ENCODE peak calls at places on chromosome X, in nine cellular contexts. W is T-helper 17 cell; E is stimulated activated CD4-positive, alpha-beta T cell treated with anti-CD3 and anti-CD28 coated beads, Interleukin-15, amount 100 ng/mL, for 1 hour; X is left colon; M is EH; Q is activated naive CD8-positive, alpha-beta T cell treated with anti-CD3 and anti-CD28 coated beads, Interleukin-2, amount 10 ng/mL, durations not matched to agents 7 days and 5 days; T is brain microvascular endothelial cell; H is activated T-cell treated with anti-CD3 and anti-CD28 coated beads, Interleukin-2, amount 50 U/mL, for 4 hours; Z is amniotic epithelial cell. K is an unnamed sample.

GRCh38 chrX:24805201-24805600 is 111.5 kb downstream of the POLA1 start:
- DNase-seq in W (no peak), E (no peak), X (no peak), M (no peak), Q (no peak), T (no peak), H (no peak), Z (no peak), K (no peak)

GRCh38 chrX:22220941-22221340 is 51.8 kb upstream of the CBLL2 start:
- DNase-seq in W (no peak), E (no peak), X (no peak), M (peak), Q (no peak), T (peak), H (no peak), Z (peak), K (no peak)

GRCh38 chrX:144730486-144730885 is 516.8 kb upstream of the SPANXN1 start:
- DNase-seq in W (no peak), E (no peak), X (no peak), M (no peak), Q (no peak), T (no peak), H (no peak), Z (no peak), K (no peak)

GRCh38 chrX:46865281-46865680 is 28.4 kb downstream of the RP2 start:
- DNase-seq in W (no peak), E (no peak), X (no peak), M (peak), Q (no peak), T (peak), H (no peak), Z (peak), K (no peak)

GRCh38 chrX:115948018-115948923 is 222.3 kb upstream of the AGTR2 start:
- DNase-seq in W (no peak), E (no peak), X (peak), M (no peak), Q (no peak), T (no peak), H (no peak), Z (no peak), K (no peak)

GRCh38 chrX:106959897-106960296 is 39.7 kb downstream of the CLDN2 start:
- DNase-seq in W (no peak), E (no peak), X (no peak), M (peak), Q (no peak), T (peak), H (no peak), Z (peak), K (no peak)

GRCh38 chrX:5236749-5237148 is 991.9 kb downstream of the NLGN4X start:
- DNase-seq in W (no peak), E (no peak), X (no peak), M (no peak), Q (no peak), T (no peak), H (no peak), Z (no peak), K (no peak)

GRCh38 chrX:44314259-44314734 is 29.2 kb downstream of the EFHC2 start:
- DNase-seq in W (no peak), E (no peak), X (peak), M (no peak), Q (no peak), T (peak), H (no peak), Z (peak), K (no peak)

GRCh38 chrX:18997916-18998315 is 14.0 kb upstream of the PHKA2 start:
- DNase-seq in W (no peak), E (no peak), X (no peak), M (peak), Q (no peak), T (no peak), H (no peak), Z (no peak), K (no peak)

GRCh38 chrX:16320765-16321355 is 153.6 kb downstream of the MAGEB17 start:
- DNase-seq in W (no peak), E (no peak), X (no peak), M (peak), Q (no peak), T (peak), H (no peak), Z (peak), K (no peak)

GRCh38 chrX:54248309-54248708 is 65.3 kb upstream of the FAM120C start:
- DNase-seq in W (no peak), E (no peak), X (no peak), M (peak), Q (no peak), T (no peak), H (no peak), Z (peak), K (no peak)

GRCh38 chrX:133495464-133496391 is 80.4 kb upstream of the GPC4 start:
- DNase-seq in W (no peak), E (no peak), X (peak), M (no peak), Q (no peak), T (no peak), H (no peak), Z (peak), K (peak)

GRCh38 chrX:136636121-136636520 is 11.8 kb upstream of the CD40LG start:
- DNase-seq in W (no peak), E (no peak), X (no peak), M (no peak), Q (no peak), T (no peak), H (no peak), Z (no peak), K (no peak)

GRCh38 chrX:140050906-140051305 is 85.6 kb upstream of the CXorf66 start:
- DNase-seq in W (no peak), E (no peak), X (no peak), M (peak), Q (no peak), T (no peak), H (no peak), Z (peak), K (no peak)

GRCh38 chrX:25175743-25176142 is 160.0 kb upstream of the ARX start:
- DNase-seq in W (no peak), E (no peak), X (no peak), M (no peak), Q (no peak), T (no peak), H (no peak), Z (no peak), K (no peak)

GRCh38 chrX:41779058-41779564 is 55.1 kb downstream of the GPR82 start:
- DNase-seq in W (no peak), E (no peak), X (no peak), M (peak), Q (no peak), T (peak), H (no peak), Z (peak), K (no peak)

GRCh38 chrX:151082077-151082948 is 94.1 kb upstream of the GPR50 start:
- DNase-seq in W (peak), E (peak), X (peak), M (peak), Q (peak), T (peak), H (peak), Z (peak), K (peak)

GRCh38 chrX:46961574-46962279 is 49.5 kb downstream of the JADE3 start:
- DNase-seq in W (no peak), E (no peak), X (no peak), M (no peak), Q (no peak), T (no peak), H (no peak), Z (no peak), K (no peak)

GRCh38 chrX:104806346-104806745 is 240.3 kb downstream of the IL1RAPL2 start:
- DNase-seq in W (no peak), E (no peak), X (no peak), M (no peak), Q (no peak), T (no peak), H (no peak), Z (no peak), K (no peak)

GRCh38 chrX:40207626-40208025 is 109.9 kb upstream of the BCOR start:
- DNase-seq in W (no peak), E (no peak), X (no peak), M (peak), Q (peak), T (peak), H (no peak), Z (no peak), K (no peak)

GRCh38 chrX:120749141-120749846 is 119.4 kb upstream of the C1GALT1C1 start:
- DNase-seq in W (no peak), E (no peak), X (no peak), M (peak), Q (no peak), T (no peak), H (no peak), Z (no peak), K (no peak)

GRCh38 chrX:9515464-9515863 is 50.6 kb downstream of the TBL1X start:
- DNase-seq in W (no peak), E (no peak), X (no peak), M (no peak), Q (no peak), T (no peak), H (no peak), Z (no peak), K (no peak)

GRCh38 chrX:68462653-68463052 is 29.4 kb upstream of the OPHN1 start:
- DNase-seq in W (no peak), E (no peak), X (no peak), M (peak), Q (no peak), T (peak), H (no peak), Z (peak), K (no peak)

GRCh38 chrX:22041931-22042530 is 9.9 kb downstream of the PHEX start:
- DNase-seq in W (no peak), E (no peak), X (no peak), M (no peak), Q (no peak), T (no peak), H (no peak), Z (peak), K (no peak)

GRCh38 chrX:16589211-16589610 is 60.7 kb upstream of the S100G start:
- DNase-seq in W (no peak), E (no peak), X (no peak), M (peak), Q (no peak), T (peak), H (no peak), Z (peak), K (no peak)

GRCh38 chrX:68938244-68939004 is 109.6 kb downstream of the EFNB1 start:
- DNase-seq in W (no peak), E (no peak), X (no peak), M (peak), Q (no peak), T (no peak), H (no peak), Z (peak), K (no peak)

GRCh38 chrX:153909980-153910360 is 5.5 kb downstream of the AVPR2 start:
- DNase-seq in W (no peak), E (no peak), X (no peak), M (no peak), Q (no peak), T (no peak), H (no peak), Z (no peak), K (no peak)

GRCh38 chrX:3351287-3351686 is 4.8 kb upstream of the MXRA5 start:
- DNase-seq in W (no peak), E (no peak), X (no peak), M (peak), Q (no peak), T (no peak), H (no peak), Z (no peak), K (no peak)

GRCh38 chrX:2485460-2485753 is 15.4 kb downstream of the DHRSX start:
- DNase-seq in W (no peak), E (no peak), X (no peak), M (peak), Q (no peak), T (no peak), H (no peak), Z (peak), K (no peak)

GRCh38 chrX:22533898-22534297 is 261.2 kb downstream of the CBLL2 start:
- DNase-seq in W (no peak), E (no peak), X (no peak), M (no peak), Q (no peak), T (no peak), H (no peak), Z (peak), K (no peak)

GRCh38 chrX:16112428-16112827 is 10.9 kb upstream of the GRPR start:
- DNase-seq in W (no peak), E (no peak), X (no peak), M (no peak), Q (no peak), T (no peak), H (no peak), Z (no peak), K (no peak)

GRCh38 chrX:55488268-55488558 is 1.4 kb downstream of the USP51 start:
- DNase-seq in W (no peak), E (no peak), X (no peak), M (no peak), Q (no peak), T (no peak), H (no peak), Z (no peak), K (no peak)

K was measured in suprapubic skin.